ENCODE peak calls at places on chromosomes 6 and 20, in seven cellular contexts. F, M, D, N, G, C and E are unnamed samples.

GRCh38 chr20:40010483-40010882 is 678.6 kb downstream of the MAFB start:
- DNase-seq in F (no peak), M (no peak), D (no peak), N (no peak), G (no peak), C (no peak), E (no peak)

GRCh38 chr20:37693629-37694626 is at the start of gene CTNNBL1:
- DNase-seq in F (peak; percentile 99), M (peak; percentile 95), D (peak; percentile 99), N (peak; percentile 92), G (peak; percentile 96), C (peak; percentile 97), E (peak; percentile 76)

GRCh38 chr6:24951831-24952299 is 16.1 kb upstream of the RIPOR2 start:
- DNase-seq in F (no peak), M (no peak), D (no peak), N (no peak), G (peak; percentile 59), C (peak; percentile 43), E (no peak)

GRCh38 chr6:111342913-111343312 is 140.1 kb downstream of the REV3L start:
- DNase-seq in F (no peak), M (no peak), D (no peak), N (no peak), G (no peak), C (no peak), E (no peak)

GRCh38 chr6:10720229-10720959 is 2.5 kb upstream of the TMEM14C start:
- DNase-seq in F (no peak), M (no peak), D (peak; percentile 49), N (no peak), G (no peak), C (peak; percentile 60), E (no peak)

GRCh38 chr6:18720075-18720474 is 332.9 kb downstream of the RNF144B start:
- DNase-seq in F (no peak), M (no peak), D (no peak), N (no peak), G (no peak), C (no peak), E (no peak)

GRCh38 chr20:53875452-53875851 is 194.9 kb downstream of the BCAS1 start:
- DNase-seq in F (no peak), M (no peak), D (no peak), N (no peak), G (peak; percentile 93), C (peak; percentile 54), E (no peak)

GRCh38 chr20:58138395-58138794 is 90.1 kb downstream of the ANKRD60 start:
- DNase-seq in F (no peak), M (no peak), D (no peak), N (no peak), G (no peak), C (no peak), E (no peak)

GRCh38 chr6:108423982-108424695 is 129.3 kb downstream of the AFG1L start:
- DNase-seq in F (no peak), M (no peak), D (no peak), N (no peak), G (no peak), C (no peak), E (no peak)

GRCh38 chr6:1611572-1612385 is 2.1 kb downstream of the FOXC1 start:
- DNase-seq in F (no peak), M (no peak), D (peak; percentile 34), N (no peak), G (no peak), C (no peak), E (no peak)

GRCh38 chr6:20661721-20662120 is 127.5 kb downstream of the CDKAL1 start:
- DNase-seq in F (no peak), M (no peak), D (peak; percentile 23), N (no peak), G (no peak), C (no peak), E (peak; percentile 77)

GRCh38 chr6:129235167-129236072 is 352.5 kb downstream of the LAMA2 start:
- DNase-seq in F (no peak), M (no peak), D (no peak), N (no peak), G (no peak), C (no peak), E (no peak)

GRCh38 chr6:112087916-112088315 is 525 bp downstream of the FAM229B start:
- DNase-seq in F (no peak), M (no peak), D (no peak), N (no peak), G (no peak), C (no peak), E (no peak)

DNA sequence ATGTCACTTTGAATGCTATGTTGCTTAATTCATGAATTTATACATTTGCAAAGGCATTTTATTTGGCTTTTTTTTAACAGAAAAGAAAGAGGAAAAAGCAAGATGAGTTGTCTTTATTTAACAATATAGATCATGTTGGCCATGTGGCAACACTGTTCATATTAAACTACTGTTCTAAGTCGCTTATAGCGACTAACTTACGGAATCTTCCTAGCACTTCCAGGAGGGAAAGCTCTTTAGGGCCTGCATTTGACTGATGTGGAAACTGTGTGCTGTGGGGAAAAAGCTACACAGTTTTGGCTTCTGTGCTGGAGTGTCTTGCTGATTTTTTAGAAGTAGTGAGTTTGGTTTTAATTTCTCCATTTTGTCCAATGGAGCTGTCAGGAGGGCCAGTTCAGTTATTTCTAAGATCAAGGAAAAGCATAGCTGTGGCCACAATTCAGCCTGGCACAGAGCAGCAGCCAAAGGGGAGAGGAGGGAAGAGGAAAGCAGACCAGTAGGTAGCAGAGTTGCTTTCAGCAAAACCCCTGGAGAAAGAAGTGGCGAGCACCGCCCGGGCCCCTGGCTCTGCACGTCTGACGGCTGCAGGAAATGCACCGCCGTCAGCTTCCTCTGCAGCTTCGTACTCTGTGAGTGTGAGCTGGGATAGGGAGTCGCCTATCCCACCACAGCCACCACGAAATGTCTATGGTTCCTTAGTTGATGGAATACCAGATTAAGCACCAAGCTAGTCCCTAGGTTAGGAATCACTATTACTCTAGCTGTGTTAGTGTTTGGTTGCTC is 80.2 kb upstream of the NAA20 start:
- DNase-seq in F (no peak), M (no peak), D (no peak), N (no peak), G (no peak), C (no peak), E (no peak)
- H3K27ac ChIP-seq in F (peak overlapping the region; percentile 77), M (peak overlapping the region; percentile 36), D (peak overlapping the region; percentile 2), N (no peak overlapping the region), G (no peak overlapping the region), C (no peak overlapping the region), E (peak overlapping the region; percentile 89)

DNA sequence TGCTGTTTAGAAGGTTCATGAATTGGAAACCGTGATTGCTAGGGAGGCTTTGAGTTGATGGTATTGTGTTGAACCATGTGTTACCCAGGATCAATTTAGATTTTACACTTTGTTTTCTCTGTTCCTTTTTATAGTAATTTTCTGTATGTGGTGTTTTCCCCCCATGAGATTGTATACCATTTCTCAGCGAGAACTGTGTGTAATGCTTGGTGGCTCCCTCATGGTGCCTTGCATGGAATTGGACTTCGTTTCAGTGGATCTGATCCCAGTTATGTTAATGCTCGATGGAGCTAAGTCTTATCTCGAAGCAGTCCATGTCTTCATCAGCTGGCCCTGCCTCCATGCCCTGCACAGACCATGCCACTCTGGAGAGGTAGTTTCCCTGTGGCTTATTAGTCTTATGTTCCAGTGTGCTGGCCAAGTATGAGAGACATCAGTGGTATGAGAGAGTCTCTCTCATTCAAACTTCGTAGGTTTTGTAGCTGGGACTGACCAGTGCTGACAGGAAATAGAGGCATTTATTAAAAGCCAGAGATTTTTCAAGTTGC is 18.7 kb downstream of the PTPN1 start:
- DNase-seq in F (no peak), M (no peak), D (no peak), N (no peak), G (no peak), C (no peak), E (no peak)
- H3K27ac ChIP-seq in F (no peak overlapping the region), M (no peak overlapping the region), D (no peak overlapping the region), N (no peak overlapping the region), G (no peak overlapping the region), C (no peak overlapping the region), E (peak overlapping the region; percentile 11)

DNA sequence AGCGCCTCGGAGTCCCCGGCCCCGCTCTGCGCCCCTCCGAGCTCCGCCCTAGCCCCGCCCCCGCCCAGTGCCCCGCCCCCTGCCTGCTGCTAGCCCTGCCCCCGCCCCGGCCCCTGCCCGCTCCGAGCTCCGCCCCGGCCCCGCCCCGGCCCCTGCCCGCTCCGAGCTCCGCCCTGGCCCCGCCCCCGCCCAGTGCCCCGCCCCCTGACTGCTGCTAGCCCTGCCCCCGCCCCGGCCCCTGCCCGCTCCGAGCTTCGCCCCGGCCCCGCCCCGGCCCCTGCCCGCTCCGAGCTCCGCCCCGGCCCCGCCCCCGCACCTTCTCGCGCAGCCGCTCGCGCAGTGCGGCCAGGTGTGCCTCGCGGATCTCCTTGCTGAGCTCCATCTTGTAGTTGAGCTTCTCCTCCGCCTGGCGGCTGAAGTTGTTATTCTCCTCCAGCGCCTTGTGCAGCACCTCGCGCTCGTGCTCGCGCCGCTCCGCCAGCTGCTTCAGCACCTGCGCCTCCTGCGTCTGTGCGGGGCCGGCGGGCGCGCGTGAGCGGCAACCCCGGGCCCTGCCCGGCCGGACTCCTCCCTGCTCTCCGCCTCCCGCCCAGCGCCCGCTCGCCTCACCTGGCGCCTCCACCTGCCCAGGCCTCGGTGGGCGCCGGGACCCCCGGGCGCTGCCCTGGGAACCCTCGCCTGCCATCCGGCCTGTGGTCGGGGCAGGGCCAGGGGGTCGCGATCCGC is 11.3 kb downstream of the STMN3 start:
- DNase-seq in F (peak; percentile 92), M (peak; percentile 85), D (peak; percentile 94), N (peak; percentile 79), G (peak; percentile 63), C (peak; percentile 93), E (peak; percentile 69)
- H3K27ac ChIP-seq in F (no peak overlapping the region), M (no peak overlapping the region), D (peak overlapping the region; percentile 81), N (peak overlapping the region; percentile 98), G (peak overlapping the region; percentile 67), C (peak overlapping the region; percentile 70), E (peak overlapping the region; percentile 62)

GRCh38 chr20:62362590-62362940 is 4.5 kb downstream of the LAMA5 start:
- DNase-seq in F (no peak), M (no peak), D (no peak), N (no peak), G (no peak), C (no peak), E (no peak)

GRCh38 chr20:62362991-62363919 is 3.9 kb downstream of the LAMA5 start:
- DNase-seq in F (no peak), M (no peak), D (no peak), N (no peak), G (no peak), C (no peak), E (no peak)

GRCh38 chr20:62363920-62364851 is 2.9 kb downstream of the LAMA5 start:
- DNase-seq in F (no peak), M (no peak), D (no peak), N (no peak), G (no peak), C (no peak), E (no peak)

GRCh38 chr20:62360854-62361798 is 6.0 kb downstream of the LAMA5 start:
- DNase-seq in F (no peak), M (no peak), D (no peak), N (no peak), G (no peak), C (no peak), E (no peak)

DNA sequence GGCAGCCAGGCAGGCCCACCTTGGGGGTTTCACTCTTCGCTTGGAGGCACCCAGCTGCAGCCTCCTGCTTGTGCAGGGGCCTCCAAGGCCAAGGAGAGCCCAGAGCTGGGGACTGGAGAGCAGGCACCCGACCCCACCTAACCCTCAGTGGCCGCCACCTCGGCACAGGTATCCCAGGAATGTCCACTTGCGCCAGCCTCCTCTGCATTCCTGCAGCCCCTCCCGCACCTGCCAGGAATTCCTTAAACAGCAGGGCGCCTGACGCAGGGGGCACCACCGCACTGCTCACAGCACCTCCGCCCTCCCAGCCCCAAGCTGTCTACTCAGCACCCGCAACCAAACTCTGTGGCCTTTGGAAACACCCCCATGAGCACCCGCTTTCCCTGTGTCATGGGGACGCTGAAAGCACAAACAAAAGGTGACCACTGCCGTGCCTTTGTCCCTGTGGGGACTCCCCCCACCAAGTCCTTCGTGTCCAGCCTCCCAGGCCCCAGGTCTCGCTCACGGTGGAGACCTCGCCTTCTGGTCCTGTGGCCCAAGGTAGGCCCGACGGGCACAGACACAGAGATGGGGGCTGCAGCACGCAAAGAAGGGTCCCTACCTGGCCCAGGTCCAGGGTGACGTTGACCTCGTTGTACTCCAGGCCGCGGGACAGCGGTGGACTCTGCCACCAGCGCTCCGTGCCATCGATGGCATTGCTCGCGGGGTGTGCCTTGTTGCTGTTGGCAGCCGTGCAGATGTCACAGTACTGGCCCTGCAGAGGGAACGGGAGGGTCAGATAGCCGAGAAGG is 5.1 kb downstream of the LAMA5 start:
- DNase-seq in F (peak; percentile 43), M (no peak), D (peak; percentile 70), N (peak; percentile 62), G (no peak), C (peak; percentile 88), E (no peak)
- H3K27ac ChIP-seq in F (peak overlapping the region; percentile 75), M (no peak overlapping the region), D (peak overlapping the region; percentile 72), N (peak overlapping the region; percentile 98), G (no peak overlapping the region), C (no peak overlapping the region), E (peak overlapping the region; percentile 41)